ENCODE peak calls at places on chromosomes 16 and 17, in ten cellular contexts. One of them, this sample, is unnamed.

GRCh38 chr16:66714659-66715307 is 18.2 kb upstream of the CMTM4 start:
- DNase-seq in Peyer's patch: no peak
- DNase-seq in H1: no peak
- DNase-seq in glutamatergic neuron: no peak
- DNase-seq in Calu3: no peak
- DNase-seq in brain microvascular endothelial cell: no peak
- DNase-seq in mesothelial cell of epicardium: no peak
- DNase-seq in fibroblast of mammary gland: no peak
- DNase-seq in HFFc6: no peak
- DNase-seq in breast epithelium: no peak
- DNase-seq in this sample: no peak

GRCh38 chr17:77363821-77364361 is 223.1 kb downstream of the SEC14L1 start:
- DNase-seq in brain microvascular endothelial cell: no peak
- DNase-seq in breast epithelium: no peak
- DNase-seq in mesothelial cell of epicardium: no peak
- DNase-seq in HFFc6: no peak
- DNase-seq in glutamatergic neuron: no peak
- DNase-seq in Peyer's patch: no peak
- DNase-seq in H1: no peak
- DNase-seq in fibroblast of mammary gland: peak; percentile 68
- DNase-seq in Calu3: peak; percentile 64
- DNase-seq in this sample: no peak

GRCh38 chr16:52586159-52586558 is 39.2 kb upstream of the TOX3 start:
- DNase-seq in Calu3: no peak
- DNase-seq in H1: no peak
- DNase-seq in glutamatergic neuron: no peak
- DNase-seq in HFFc6: no peak
- DNase-seq in breast epithelium: no peak
- DNase-seq in mesothelial cell of epicardium: no peak
- DNase-seq in brain microvascular endothelial cell: no peak
- DNase-seq in Peyer's patch: no peak
- DNase-seq in fibroblast of mammary gland: no peak
- DNase-seq in this sample: no peak

GRCh38 chr16:47236716-47237115 is 93.0 kb upstream of the NETO2 start:
- DNase-seq in breast epithelium: no peak
- DNase-seq in HFFc6: no peak
- DNase-seq in brain microvascular endothelial cell: no peak
- DNase-seq in H1: no peak
- DNase-seq in Calu3: no peak
- DNase-seq in Peyer's patch: no peak
- DNase-seq in mesothelial cell of epicardium: no peak
- DNase-seq in glutamatergic neuron: no peak
- DNase-seq in fibroblast of mammary gland: no peak
- DNase-seq in this sample: no peak

GRCh38 chr16:13957197-13958078 is 37.5 kb downstream of the ERCC4 start:
- DNase-seq in brain microvascular endothelial cell: peak; percentile 91
- DNase-seq in mesothelial cell of epicardium: peak; percentile 52
- DNase-seq in HFFc6: peak; percentile 93
- DNase-seq in fibroblast of mammary gland: peak; percentile 99
- DNase-seq in breast epithelium: no peak
- DNase-seq in glutamatergic neuron: peak; percentile 44
- DNase-seq in Peyer's patch: peak; percentile 63
- DNase-seq in H1: no peak
- DNase-seq in Calu3: peak; percentile 79
- DNase-seq in this sample: peak; percentile 86

GRCh38 chr17:4506180-4506814 is 7.6 kb downstream of the SPNS2 start:
- DNase-seq in glutamatergic neuron: no peak
- DNase-seq in mesothelial cell of epicardium: no peak
- DNase-seq in HFFc6: no peak
- DNase-seq in Peyer's patch: no peak
- DNase-seq in brain microvascular endothelial cell: no peak
- DNase-seq in fibroblast of mammary gland: no peak
- DNase-seq in H1: no peak
- DNase-seq in breast epithelium: no peak
- DNase-seq in Calu3: no peak
- DNase-seq in this sample: no peak

GRCh38 chr16:19153876-19154275 is 14.2 kb upstream of the SYT17 start:
- DNase-seq in Calu3: peak; percentile 33
- DNase-seq in mesothelial cell of epicardium: no peak
- DNase-seq in HFFc6: no peak
- DNase-seq in Peyer's patch: no peak
- DNase-seq in brain microvascular endothelial cell: no peak
- DNase-seq in fibroblast of mammary gland: peak; percentile 10
- DNase-seq in H1: no peak
- DNase-seq in breast epithelium: no peak
- DNase-seq in glutamatergic neuron: no peak
- DNase-seq in this sample: no peak

GRCh38 chr17:80023261-80024205 is 12.1 kb downstream of the TBC1D16 start:
- DNase-seq in Peyer's patch: no peak
- DNase-seq in mesothelial cell of epicardium: no peak
- DNase-seq in glutamatergic neuron: peak; percentile 70
- DNase-seq in brain microvascular endothelial cell: no peak
- DNase-seq in breast epithelium: no peak
- DNase-seq in H1: no peak
- DNase-seq in fibroblast of mammary gland: no peak
- DNase-seq in Calu3: no peak
- DNase-seq in HFFc6: no peak
- DNase-seq in this sample: no peak

GRCh38 chr16:47732122-47732805 is 271.1 kb downstream of the PHKB start:
- DNase-seq in glutamatergic neuron: no peak
- DNase-seq in HFFc6: peak; percentile 76
- DNase-seq in brain microvascular endothelial cell: peak; percentile 94
- DNase-seq in Peyer's patch: no peak
- DNase-seq in breast epithelium: no peak
- DNase-seq in Calu3: no peak
- DNase-seq in mesothelial cell of epicardium: no peak
- DNase-seq in H1: no peak
- DNase-seq in fibroblast of mammary gland: peak; percentile 98
- DNase-seq in this sample: peak; percentile 59

GRCh38 chr17:82129095-82129494 is 31.1 kb upstream of the FASN start:
- DNase-seq in breast epithelium: no peak
- DNase-seq in glutamatergic neuron: no peak
- DNase-seq in brain microvascular endothelial cell: no peak
- DNase-seq in Peyer's patch: no peak
- DNase-seq in H1: no peak
- DNase-seq in mesothelial cell of epicardium: no peak
- DNase-seq in fibroblast of mammary gland: no peak
- DNase-seq in Calu3: no peak
- DNase-seq in HFFc6: no peak
- DNase-seq in this sample: no peak
- TF ChIP-seq CTCF in breast epithelium: no peak
- TF ChIP-seq CTCF in glutamatergic neuron: no peak
- TF ChIP-seq CTCF in brain microvascular endothelial cell: peak; percentile 40
- TF ChIP-seq CTCF in Peyer's patch: no peak
- TF ChIP-seq CTCF in H1: no peak
- TF ChIP-seq CTCF in mesothelial cell of epicardium: no peak
- TF ChIP-seq CTCF in fibroblast of mammary gland: peak; percentile 27
- TF ChIP-seq CTCF in Calu3: peak; percentile 20
- TF ChIP-seq CTCF in HFFc6: peak; percentile 38
- TF ChIP-seq CTCF in this sample: no peak

GRCh38 chr16:5502467-5502869 is 404.9 kb upstream of the EEF2KMT start:
- DNase-seq in H1: peak; percentile 73
- DNase-seq in glutamatergic neuron: peak; percentile 62
- DNase-seq in mesothelial cell of epicardium: peak; percentile 48
- DNase-seq in brain microvascular endothelial cell: no peak
- DNase-seq in breast epithelium: no peak
- DNase-seq in Calu3: peak; percentile 46
- DNase-seq in Peyer's patch: no peak
- DNase-seq in HFFc6: peak; percentile 2
- DNase-seq in fibroblast of mammary gland: no peak
- DNase-seq in this sample: peak; percentile 9
- TF ChIP-seq CTCF in H1: peak; percentile 71
- TF ChIP-seq CTCF in glutamatergic neuron: peak; percentile 31
- TF ChIP-seq CTCF in mesothelial cell of epicardium: peak; percentile 22
- TF ChIP-seq CTCF in brain microvascular endothelial cell: no peak
- TF ChIP-seq CTCF in breast epithelium: no peak
- TF ChIP-seq CTCF in Calu3: peak; percentile 45
- TF ChIP-seq CTCF in Peyer's patch: peak; percentile 19
- TF ChIP-seq CTCF in HFFc6: peak; percentile 54
- TF ChIP-seq CTCF in fibroblast of mammary gland: no peak
- TF ChIP-seq CTCF in this sample: peak; percentile 51

DNA sequence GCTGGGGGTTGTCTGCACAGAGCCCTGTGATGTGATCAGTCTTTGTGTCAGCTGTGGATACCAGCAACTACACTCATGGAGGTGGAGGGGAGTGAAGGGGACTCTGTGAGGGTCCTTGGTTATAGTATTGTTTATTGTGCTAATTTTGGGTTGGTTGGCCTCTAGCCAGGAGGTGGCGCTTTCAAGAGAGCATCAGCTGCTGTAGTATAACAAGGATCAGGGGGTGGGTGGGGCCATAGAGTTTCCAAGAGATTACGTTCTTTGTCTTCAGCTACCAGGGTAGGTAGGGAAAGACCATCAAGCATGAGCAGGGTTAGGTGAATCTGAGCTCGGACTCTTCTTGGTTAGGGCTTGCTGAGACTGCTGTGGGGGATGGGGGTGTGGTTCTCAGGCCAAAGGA is 97.1 kb upstream of the HS3ST3A1 start:
- DNase-seq in Calu3: no peak
- DNase-seq in Peyer's patch: no peak
- DNase-seq in mesothelial cell of epicardium: no peak
- DNase-seq in brain microvascular endothelial cell: no peak
- DNase-seq in glutamatergic neuron: no peak
- DNase-seq in H1: no peak
- DNase-seq in HFFc6: no peak
- DNase-seq in breast epithelium: no peak
- DNase-seq in fibroblast of mammary gland: no peak
- DNase-seq in this sample: no peak
- TF ChIP-seq CTCF in Calu3: no peak
- TF ChIP-seq CTCF in Peyer's patch: no peak
- TF ChIP-seq CTCF in mesothelial cell of epicardium: no peak
- TF ChIP-seq CTCF in brain microvascular endothelial cell: no peak
- TF ChIP-seq CTCF in glutamatergic neuron: no peak
- TF ChIP-seq CTCF in H1: no peak
- TF ChIP-seq CTCF in HFFc6: no peak
- TF ChIP-seq CTCF in breast epithelium: no peak
- TF ChIP-seq CTCF in fibroblast of mammary gland: no peak
- TF ChIP-seq CTCF in this sample: no peak

GRCh38 chr17:75693500-75694481 is 26.7 kb downstream of the SAP30BP start:
- DNase-seq in HFFc6: peak; percentile 99
- DNase-seq in mesothelial cell of epicardium: peak; percentile 59
- DNase-seq in breast epithelium: peak; percentile 84
- DNase-seq in Peyer's patch: peak; percentile 49
- DNase-seq in glutamatergic neuron: peak; percentile 30
- DNase-seq in Calu3: peak; percentile 30
- DNase-seq in brain microvascular endothelial cell: no peak
- DNase-seq in fibroblast of mammary gland: peak; percentile 38
- DNase-seq in H1: no peak
- DNase-seq in this sample: no peak
- TF ChIP-seq CTCF in HFFc6: peak; percentile 38
- TF ChIP-seq CTCF in mesothelial cell of epicardium: no peak
- TF ChIP-seq CTCF in breast epithelium: no peak
- TF ChIP-seq CTCF in Peyer's patch: no peak
- TF ChIP-seq CTCF in glutamatergic neuron: no peak
- TF ChIP-seq CTCF in Calu3: no peak
- TF ChIP-seq CTCF in brain microvascular endothelial cell: peak; percentile 31
- TF ChIP-seq CTCF in fibroblast of mammary gland: no peak
- TF ChIP-seq CTCF in H1: peak; percentile 9
- TF ChIP-seq CTCF in this sample: no peak

GRCh38 chr17:17985555-17985954 is 12.9 kb downstream of the DRC3 start:
- DNase-seq in breast epithelium: no peak
- DNase-seq in Calu3: no peak
- DNase-seq in fibroblast of mammary gland: peak; percentile 16
- DNase-seq in mesothelial cell of epicardium: no peak
- DNase-seq in glutamatergic neuron: no peak
- DNase-seq in HFFc6: no peak
- DNase-seq in H1: no peak
- DNase-seq in Peyer's patch: no peak
- DNase-seq in brain microvascular endothelial cell: no peak
- DNase-seq in this sample: no peak
- TF ChIP-seq CTCF in breast epithelium: no peak
- TF ChIP-seq CTCF in Calu3: no peak
- TF ChIP-seq CTCF in fibroblast of mammary gland: peak; percentile 28
- TF ChIP-seq CTCF in mesothelial cell of epicardium: no peak
- TF ChIP-seq CTCF in glutamatergic neuron: no peak
- TF ChIP-seq CTCF in HFFc6: peak; percentile 70
- TF ChIP-seq CTCF in H1: peak; percentile 39
- TF ChIP-seq CTCF in Peyer's patch: no peak
- TF ChIP-seq CTCF in brain microvascular endothelial cell: peak; percentile 64
- TF ChIP-seq CTCF in this sample: peak; percentile 52

GRCh38 chr17:31357831-31358400 is 33.6 kb upstream of the RAB11FIP4 start:
- DNase-seq in Calu3: no peak
- DNase-seq in glutamatergic neuron: no peak
- DNase-seq in H1: no peak
- DNase-seq in Peyer's patch: no peak
- DNase-seq in mesothelial cell of epicardium: no peak
- DNase-seq in fibroblast of mammary gland: no peak
- DNase-seq in brain microvascular endothelial cell: no peak
- DNase-seq in HFFc6: no peak
- DNase-seq in breast epithelium: no peak
- DNase-seq in this sample: no peak

DNA sequence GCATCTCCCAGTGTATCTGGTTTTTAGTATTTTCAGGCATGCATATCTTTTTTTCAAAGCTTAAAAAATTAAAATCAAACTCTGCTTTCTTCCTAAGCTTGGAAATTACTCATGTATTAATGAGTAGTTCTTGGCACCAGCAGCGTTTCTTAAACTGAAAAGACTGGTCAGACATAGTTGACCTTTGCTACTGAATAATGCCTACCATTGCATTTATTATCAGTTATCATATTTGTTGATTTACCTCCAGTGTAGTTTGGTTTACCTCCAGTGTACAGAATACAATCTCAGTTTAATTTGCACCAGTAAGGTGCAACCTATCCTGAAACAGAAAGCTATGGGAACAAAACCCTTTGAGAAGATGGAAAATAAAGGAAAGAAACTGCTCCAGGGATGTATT is 34.5 kb upstream of the EVI2A start:
- DNase-seq in Peyer's patch: no peak
- DNase-seq in fibroblast of mammary gland: no peak
- DNase-seq in mesothelial cell of epicardium: no peak
- DNase-seq in breast epithelium: no peak
- DNase-seq in H1: no peak
- DNase-seq in glutamatergic neuron: no peak
- DNase-seq in brain microvascular endothelial cell: no peak
- DNase-seq in Calu3: no peak
- DNase-seq in HFFc6: no peak
- DNase-seq in this sample: no peak
- TF ChIP-seq CTCF in Peyer's patch: no peak
- TF ChIP-seq CTCF in fibroblast of mammary gland: no peak
- TF ChIP-seq CTCF in mesothelial cell of epicardium: no peak
- TF ChIP-seq CTCF in breast epithelium: no peak
- TF ChIP-seq CTCF in H1: no peak
- TF ChIP-seq CTCF in glutamatergic neuron: no peak
- TF ChIP-seq CTCF in brain microvascular endothelial cell: no peak
- TF ChIP-seq CTCF in Calu3: no peak
- TF ChIP-seq CTCF in HFFc6: no peak
- TF ChIP-seq CTCF in this sample: no peak

This sample was measured in PC-9.